ENCODE peak calls at places on chromosomes 13 and 19, in seven cellular contexts. L is HepG2, G is GM23248, Z is neural progenitor cell, W is astrocyte, H is fibroblast of lung, D is endothelial cell of umbilical vein. O is an unnamed sample.

GRCh38 chr13:77022341-77022740 is 4.6 kb downstream of the FBXL3 start:
- DNase-seq in L (no peak), G (peak; percentile 63), Z (no peak), W (no peak), H (peak; percentile 40), D (no peak), O (no peak)

GRCh38 chr19:50184196-50184595 is 19.2 kb upstream of the MYH14 start:
- DNase-seq in L (no peak), G (no peak), Z (no peak), W (no peak), H (no peak), D (no peak), O (peak; percentile 29)

GRCh38 chr19:12665646-12666304 is 767 bp downstream of the MAN2B1 start:
- DNase-seq in L (no peak), G (peak; percentile 40), Z (no peak), W (no peak), H (peak; percentile 14), D (no peak), O (no peak)

GRCh38 chr19:15557223-15557622 is 48.9 kb downstream of the CYP4F22 start:
- DNase-seq in L (no peak), G (no peak), Z (no peak), W (no peak), H (no peak), D (no peak), O (no peak)

GRCh38 chr13:54029226-54029625 is 1000.6 kb downstream of the OLFM4 start:
- DNase-seq in L (no peak), G (no peak), Z (no peak), W (peak; percentile 66), H (peak; percentile 78), D (no peak), O (peak; percentile 67)

GRCh38 chr19:29076963-29077362 is 136.0 kb downstream of the UQCRFS1 start:
- DNase-seq in L (no peak), G (no peak), Z (no peak), W (no peak), H (no peak), D (no peak), O (no peak)

GRCh38 chr19:16273005-16273404 is 51.6 kb upstream of the KLF2 start:
- DNase-seq in L (no peak), G (no peak), Z (peak; percentile 54), W (peak; percentile 57), H (peak; percentile 72), D (no peak), O (no peak)

GRCh38 chr19:13899912-13900584 is 5.9 kb downstream of the BRME1 start:
- DNase-seq in L (no peak), G (peak; percentile 10), Z (no peak), W (no peak), H (peak; percentile 31), D (no peak), O (no peak)

DNA sequence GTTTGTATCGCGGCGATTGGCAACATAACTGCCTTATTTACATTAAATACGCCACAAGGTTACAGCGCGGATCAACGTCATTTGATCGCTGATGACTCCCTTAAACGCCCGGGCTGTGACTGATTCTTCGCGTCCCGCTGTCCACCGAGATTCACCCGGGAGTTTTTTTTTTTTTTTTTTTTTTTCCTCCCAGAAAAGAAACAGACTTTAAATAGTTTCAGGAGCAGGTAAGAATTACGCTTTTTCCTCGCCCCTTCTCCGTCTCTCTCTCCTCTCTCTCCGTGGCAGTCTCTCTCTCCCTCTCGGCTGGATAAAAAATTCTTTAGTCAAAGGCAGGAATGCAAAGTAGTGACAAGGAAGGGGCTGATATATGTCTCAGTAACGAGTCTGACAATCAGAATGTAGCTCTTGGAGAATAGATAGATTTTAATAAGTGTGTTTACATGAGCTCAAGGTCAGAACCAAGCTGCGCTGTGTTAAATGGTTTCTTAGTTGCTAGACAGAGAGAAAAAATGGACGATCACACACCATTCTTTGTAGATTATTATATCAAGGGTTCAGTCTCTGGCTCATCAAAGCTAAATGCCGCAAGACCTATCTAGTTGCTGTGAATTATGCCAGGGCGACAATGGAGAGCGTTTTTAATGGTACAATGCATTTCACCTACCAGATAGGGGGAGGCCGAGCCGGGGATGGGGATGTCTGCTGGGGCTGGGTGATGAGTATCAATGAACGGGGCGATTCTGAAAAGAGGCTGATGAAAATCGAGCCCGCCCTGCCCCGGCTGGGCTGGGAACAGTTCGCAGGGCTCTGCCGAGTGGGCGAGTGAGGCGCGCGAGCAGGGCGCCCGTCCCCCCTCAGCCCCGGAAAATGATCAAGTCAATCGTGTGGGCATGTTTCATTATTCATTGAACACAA is 147.2 kb upstream of the ZNF536 start:
- DNase-seq in L (no peak), G (peak; percentile 61), Z (peak; percentile 64), W (no peak), H (no peak), D (no peak), O (no peak)
- TF ChIP-seq EZH2 in L (peak; percentile 89), G (no peak), Z (peak; percentile 84), W (peak; percentile 43), H (peak; percentile 43), D (peak; percentile 67), O (no peak)

GRCh38 chr13:20232556-20233277 is 598 bp upstream of the GJB6 start:
- DNase-seq in L (no peak), G (no peak), Z (no peak), W (no peak), H (no peak), D (no peak), O (no peak)
- TF ChIP-seq EZH2 in L (no peak), G (peak; percentile 66), Z (peak; percentile 59), W (peak; percentile 41), H (peak; percentile 76), D (no peak), O (no peak)

GRCh38 chr19:7729831-7730285 is 2.1 kb downstream of the CLEC4G start:
- DNase-seq in L (no peak), G (no peak), Z (no peak), W (no peak), H (no peak), D (no peak), O (no peak)
- TF ChIP-seq EZH2 in L (no peak), G (no peak), Z (peak; percentile 44), W (peak; percentile 29), H (no peak), D (peak; percentile 22), O (no peak)

GRCh38 chr13:99969934-99970760 is 1.4 kb downstream of the ZIC5 start:
- DNase-seq in L (peak; percentile 57), G (peak; percentile 71), Z (peak; percentile 92), W (no peak), H (peak; percentile 30), D (no peak), O (no peak)
- TF ChIP-seq EZH2 in L (no peak), G (peak; percentile 98), Z (no peak), W (no peak), H (peak; percentile 99), D (peak; percentile 95), O (no peak)

DNA sequence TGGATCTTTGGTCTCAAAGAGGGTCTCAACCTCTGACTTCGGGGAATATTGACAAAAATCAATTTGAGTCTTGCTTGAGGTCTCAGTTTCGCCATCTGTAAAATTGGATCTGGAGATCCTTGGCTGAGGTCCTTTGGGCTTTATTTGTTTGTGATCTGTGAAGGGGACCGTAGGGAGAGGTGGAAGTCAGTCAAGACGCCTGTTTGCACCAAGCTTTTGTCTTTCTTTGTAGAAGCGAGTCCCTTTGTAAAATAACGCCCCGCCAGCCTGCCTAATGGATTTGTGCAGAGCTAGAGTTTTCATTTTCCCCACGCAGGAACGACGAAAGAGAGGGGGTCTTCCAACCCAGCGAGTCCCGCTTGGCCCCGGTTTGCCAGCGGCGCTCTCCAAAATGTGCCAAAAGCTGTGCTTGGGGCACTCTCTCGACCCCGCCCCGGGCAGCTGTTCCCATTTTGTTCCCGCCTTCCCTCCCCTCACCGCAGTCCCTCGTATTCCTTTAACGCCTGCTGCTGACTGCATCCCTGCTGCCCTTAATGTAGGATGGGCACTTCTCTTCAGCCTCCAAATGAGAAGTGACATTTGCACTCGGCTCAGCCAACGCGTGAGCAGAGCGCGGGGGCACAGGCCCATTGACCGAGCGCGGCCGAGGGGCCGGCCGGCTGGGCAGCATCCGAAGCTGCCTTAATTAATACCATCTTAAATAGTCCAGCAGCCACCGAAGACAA is 13.0 kb downstream of the ZIC5 start:
- DNase-seq in L (no peak), G (no peak), Z (peak; percentile 89), W (no peak), H (no peak), D (no peak), O (no peak)
- TF ChIP-seq EZH2 in L (no peak), G (no peak), Z (no peak), W (no peak), H (peak; percentile 73), D (peak; percentile 92), O (no peak)